ENCODE peak calls at places on chromosomes 3 and 15, in ten cellular contexts. One of them, this sample, is unnamed.

GRCh38 chr3:194446754-194447153 is 40.0 kb downstream of the ATP13A3 start:
- DNase-seq in K562: no peak
- DNase-seq in esophagus muscularis mucosa: no peak
- DNase-seq in transverse colon: no peak
- DNase-seq in H1: no peak
- DNase-seq in stomach: no peak
- DNase-seq in sigmoid colon: no peak
- DNase-seq in HepG2: peak
- DNase-seq in suprapubic skin: no peak
- DNase-seq in SK-N-SH: no peak
- DNase-seq in this sample: no peak

GRCh38 chr3:60703956-60704736 is 547.1 kb downstream of the FHIT start:
- DNase-seq in K562: no peak
- DNase-seq in esophagus muscularis mucosa: no peak
- DNase-seq in transverse colon: no peak
- DNase-seq in H1: no peak
- DNase-seq in stomach: no peak
- DNase-seq in sigmoid colon: no peak
- DNase-seq in HepG2: no peak
- DNase-seq in suprapubic skin: no peak
- DNase-seq in SK-N-SH: no peak
- DNase-seq in this sample: no peak

GRCh38 chr3:160038862-160039562 is 50.4 kb downstream of the IL12A start:
- DNase-seq in K562: no peak
- DNase-seq in esophagus muscularis mucosa: no peak
- DNase-seq in transverse colon: no peak
- DNase-seq in H1: peak
- DNase-seq in stomach: peak
- DNase-seq in sigmoid colon: peak
- DNase-seq in HepG2: no peak
- DNase-seq in suprapubic skin: no peak
- DNase-seq in SK-N-SH: peak
- DNase-seq in this sample: peak

GRCh38 chr3:46406786-46407611 is at the start of the genes CCR5AS and CCRL2:
- DNase-seq in K562: peak
- DNase-seq in esophagus muscularis mucosa: no peak
- DNase-seq in transverse colon: peak
- DNase-seq in H1: no peak
- DNase-seq in stomach: peak
- DNase-seq in sigmoid colon: peak
- DNase-seq in HepG2: no peak
- DNase-seq in suprapubic skin: no peak
- DNase-seq in SK-N-SH: no peak
- DNase-seq in this sample: peak

GRCh38 chr3:102180291-102180931 is 254.4 kb upstream of the ZPLD1 start:
- DNase-seq in K562: no peak
- DNase-seq in esophagus muscularis mucosa: no peak
- DNase-seq in transverse colon: no peak
- DNase-seq in H1: no peak
- DNase-seq in stomach: no peak
- DNase-seq in sigmoid colon: no peak
- DNase-seq in HepG2: no peak
- DNase-seq in suprapubic skin: no peak
- DNase-seq in SK-N-SH: peak
- DNase-seq in this sample: no peak

GRCh38 chr3:122005033-122005565 is 16.9 kb downstream of the ILDR1 start:
- DNase-seq in K562: peak
- DNase-seq in esophagus muscularis mucosa: no peak
- DNase-seq in transverse colon: peak
- DNase-seq in H1: no peak
- DNase-seq in stomach: no peak
- DNase-seq in sigmoid colon: no peak
- DNase-seq in HepG2: no peak
- DNase-seq in suprapubic skin: no peak
- DNase-seq in SK-N-SH: no peak
- DNase-seq in this sample: peak

GRCh38 chr15:95446854-95447253 is 883.6 kb upstream of the NR2F2 start:
- DNase-seq in K562: no peak
- DNase-seq in esophagus muscularis mucosa: no peak
- DNase-seq in transverse colon: no peak
- DNase-seq in H1: no peak
- DNase-seq in stomach: no peak
- DNase-seq in sigmoid colon: no peak
- DNase-seq in HepG2: no peak
- DNase-seq in suprapubic skin: no peak
- DNase-seq in SK-N-SH: no peak
- DNase-seq in this sample: no peak

GRCh38 chr3:102099913-102100312 is 250.6 kb downstream of the NFKBIZ start:
- DNase-seq in K562: no peak
- DNase-seq in esophagus muscularis mucosa: no peak
- DNase-seq in transverse colon: no peak
- DNase-seq in H1: no peak
- DNase-seq in stomach: no peak
- DNase-seq in sigmoid colon: no peak
- DNase-seq in HepG2: no peak
- DNase-seq in suprapubic skin: no peak
- DNase-seq in SK-N-SH: no peak
- DNase-seq in this sample: no peak

GRCh38 chr15:65086680-65087111 is 10.2 kb downstream of the KBTBD13 start:
- DNase-seq in K562: no peak
- DNase-seq in esophagus muscularis mucosa: no peak
- DNase-seq in transverse colon: no peak
- DNase-seq in H1: no peak
- DNase-seq in stomach: no peak
- DNase-seq in sigmoid colon: peak
- DNase-seq in HepG2: no peak
- DNase-seq in suprapubic skin: no peak
- DNase-seq in SK-N-SH: peak
- DNase-seq in this sample: no peak

GRCh38 chr3:170572665-170573253 is 13.1 kb downstream of the SLC7A14 start:
- DNase-seq in K562: no peak
- DNase-seq in esophagus muscularis mucosa: no peak
- DNase-seq in transverse colon: no peak
- DNase-seq in H1: no peak
- DNase-seq in stomach: no peak
- DNase-seq in sigmoid colon: no peak
- DNase-seq in HepG2: no peak
- DNase-seq in suprapubic skin: no peak
- DNase-seq in SK-N-SH: no peak
- DNase-seq in this sample: no peak

GRCh38 chr3:181009225-181009624 is 19.7 kb upstream of the DNAJC19 start:
- DNase-seq in K562: no peak
- DNase-seq in esophagus muscularis mucosa: no peak
- DNase-seq in transverse colon: no peak
- DNase-seq in H1: no peak
- DNase-seq in stomach: no peak
- DNase-seq in sigmoid colon: no peak
- DNase-seq in HepG2: no peak
- DNase-seq in suprapubic skin: no peak
- DNase-seq in SK-N-SH: no peak
- DNase-seq in this sample: no peak

GRCh38 chr3:126654571-126655393 is at the start of gene TXNRD3:
- DNase-seq in K562: peak
- DNase-seq in esophagus muscularis mucosa: peak
- DNase-seq in transverse colon: peak
- DNase-seq in H1: peak
- DNase-seq in stomach: peak
- DNase-seq in sigmoid colon: peak
- DNase-seq in HepG2: peak
- DNase-seq in suprapubic skin: no peak
- DNase-seq in SK-N-SH: peak
- DNase-seq in this sample: peak

DNA sequence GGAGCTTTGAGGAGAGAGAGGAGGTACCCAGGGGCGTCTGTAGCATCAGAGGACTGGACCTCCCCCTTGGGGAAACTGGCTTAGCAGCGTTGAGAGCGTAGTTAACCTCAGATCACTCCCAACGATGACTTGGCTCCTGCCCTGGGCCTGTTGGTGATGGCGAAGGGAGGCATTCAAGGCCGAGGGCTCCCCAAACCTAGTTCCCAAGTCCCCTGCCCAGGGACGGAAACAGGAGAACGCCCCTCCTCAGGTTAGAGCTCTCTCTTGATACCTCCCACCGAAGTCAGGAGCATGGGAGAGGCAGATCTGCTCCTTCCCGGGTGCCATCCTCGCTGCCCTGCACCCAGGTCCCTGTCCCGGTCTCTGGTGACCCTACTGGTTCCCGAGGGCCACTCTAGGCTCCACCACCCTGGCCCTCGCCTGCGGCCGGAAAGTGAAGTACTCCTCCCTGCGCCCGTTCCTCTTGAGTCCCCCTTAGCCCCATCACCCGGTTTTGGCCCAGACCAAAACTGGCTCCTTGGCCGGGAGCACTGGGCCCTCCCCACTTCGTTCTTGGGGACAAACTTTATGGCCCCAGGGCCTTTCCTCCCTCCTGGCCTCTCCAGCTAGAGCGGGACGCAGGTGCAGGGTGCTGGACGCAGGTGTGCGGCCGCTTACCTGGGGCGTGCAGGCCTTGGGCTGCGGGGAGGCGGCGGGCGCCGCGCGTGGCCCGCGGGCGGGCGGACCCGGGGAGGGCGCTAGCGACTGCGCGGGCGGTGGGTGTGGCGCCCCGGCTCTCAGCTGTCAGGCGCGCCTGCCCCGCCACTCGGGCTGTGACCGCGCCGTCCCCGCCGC is 2.6 kb upstream of the SKOR1 start:
- DNase-seq in K562: peak
- DNase-seq in esophagus muscularis mucosa: no peak
- DNase-seq in transverse colon: no peak
- DNase-seq in H1: peak
- DNase-seq in stomach: no peak
- DNase-seq in sigmoid colon: no peak
- DNase-seq in HepG2: no peak
- DNase-seq in suprapubic skin: no peak
- DNase-seq in SK-N-SH: peak
- DNase-seq in this sample: no peak
- TF ChIP-seq EP300 in K562: no peak
- TF ChIP-seq EP300 in esophagus muscularis mucosa: no peak
- TF ChIP-seq EP300 in transverse colon: no peak
- TF ChIP-seq EP300 in H1: no peak
- TF ChIP-seq EP300 in stomach: no peak
- TF ChIP-seq EP300 in sigmoid colon: no peak
- TF ChIP-seq EP300 in HepG2: no peak
- TF ChIP-seq EP300 in suprapubic skin: no peak
- TF ChIP-seq EP300 in SK-N-SH: no peak
- TF ChIP-seq EP300 in this sample: no peak

DNA sequence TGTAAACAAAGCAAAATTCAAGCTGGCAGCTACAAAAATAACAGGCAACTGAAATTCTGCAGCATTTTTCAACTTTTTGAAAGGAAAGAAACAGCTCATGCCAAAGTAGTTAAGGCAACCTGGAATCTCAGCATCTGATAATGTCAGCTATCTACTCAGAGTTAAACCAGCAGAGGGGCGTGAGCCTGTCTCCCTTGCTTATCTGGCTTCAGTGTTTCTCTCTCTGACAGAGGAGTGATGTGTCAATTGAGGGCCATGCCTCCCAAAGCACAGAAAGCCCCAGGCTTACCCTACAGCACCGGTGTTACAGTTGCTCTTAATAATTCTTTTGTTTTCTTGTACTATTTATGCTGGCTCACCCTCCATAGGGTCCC is 7.2 kb downstream of the TMEM212 start:
- DNase-seq in K562: no peak
- DNase-seq in esophagus muscularis mucosa: no peak
- DNase-seq in transverse colon: no peak
- DNase-seq in H1: no peak
- DNase-seq in stomach: no peak
- DNase-seq in sigmoid colon: no peak
- DNase-seq in HepG2: no peak
- DNase-seq in suprapubic skin: no peak
- DNase-seq in SK-N-SH: no peak
- DNase-seq in this sample: no peak
- TF ChIP-seq POLR2AphosphoS5 in K562: no peak
- TF ChIP-seq POLR2AphosphoS5 in esophagus muscularis mucosa: no peak
- TF ChIP-seq POLR2AphosphoS5 in transverse colon: no peak
- TF ChIP-seq POLR2AphosphoS5 in H1: no peak
- TF ChIP-seq POLR2AphosphoS5 in stomach: no peak
- TF ChIP-seq POLR2AphosphoS5 in sigmoid colon: no peak
- TF ChIP-seq POLR2AphosphoS5 in HepG2: no peak
- TF ChIP-seq POLR2AphosphoS5 in suprapubic skin: no peak
- TF ChIP-seq POLR2AphosphoS5 in SK-N-SH: no peak
- TF ChIP-seq POLR2AphosphoS5 in this sample: no peak

GRCh38 chr15:77966540-77967290 is 110.8 kb downstream of the TBC1D2B start:
- DNase-seq in K562: peak
- DNase-seq in esophagus muscularis mucosa: no peak
- DNase-seq in transverse colon: peak
- DNase-seq in H1: peak
- DNase-seq in stomach: no peak
- DNase-seq in sigmoid colon: peak
- DNase-seq in HepG2: peak
- DNase-seq in suprapubic skin: peak
- DNase-seq in SK-N-SH: peak
- DNase-seq in this sample: no peak
- TF ChIP-seq EP300 in K562: peak
- TF ChIP-seq EP300 in esophagus muscularis mucosa: no peak
- TF ChIP-seq EP300 in transverse colon: no peak
- TF ChIP-seq EP300 in H1: no peak
- TF ChIP-seq EP300 in stomach: no peak
- TF ChIP-seq EP300 in sigmoid colon: no peak
- TF ChIP-seq EP300 in HepG2: no peak
- TF ChIP-seq EP300 in suprapubic skin: no peak
- TF ChIP-seq EP300 in SK-N-SH: no peak
- TF ChIP-seq EP300 in this sample: no peak

GRCh38 chr15:60675763-60676162 is 196.8 kb upstream of the ICE2 start:
- DNase-seq in K562: no peak
- DNase-seq in esophagus muscularis mucosa: no peak
- DNase-seq in transverse colon: no peak
- DNase-seq in H1: no peak
- DNase-seq in stomach: no peak
- DNase-seq in sigmoid colon: no peak
- DNase-seq in HepG2: no peak
- DNase-seq in suprapubic skin: no peak
- DNase-seq in SK-N-SH: no peak
- DNase-seq in this sample: no peak

GRCh38 chr15:60672400-60672799 is 193.5 kb upstream of the ICE2 start:
- DNase-seq in K562: no peak
- DNase-seq in esophagus muscularis mucosa: no peak
- DNase-seq in transverse colon: no peak
- DNase-seq in H1: no peak
- DNase-seq in stomach: no peak
- DNase-seq in sigmoid colon: no peak
- DNase-seq in HepG2: peak
- DNase-seq in suprapubic skin: no peak
- DNase-seq in SK-N-SH: no peak
- DNase-seq in this sample: no peak

GRCh38 chr15:60673918-60674558 is 195.1 kb upstream of the ICE2 start:
- DNase-seq in K562: no peak
- DNase-seq in esophagus muscularis mucosa: no peak
- DNase-seq in transverse colon: peak
- DNase-seq in H1: no peak
- DNase-seq in stomach: peak
- DNase-seq in sigmoid colon: peak
- DNase-seq in HepG2: peak
- DNase-seq in suprapubic skin: no peak
- DNase-seq in SK-N-SH: peak
- DNase-seq in this sample: peak

GRCh38 chr15:60673156-60673555 is 194.2 kb upstream of the ICE2 start:
- DNase-seq in K562: no peak
- DNase-seq in esophagus muscularis mucosa: no peak
- DNase-seq in transverse colon: no peak
- DNase-seq in H1: no peak
- DNase-seq in stomach: no peak
- DNase-seq in sigmoid colon: no peak
- DNase-seq in HepG2: no peak
- DNase-seq in suprapubic skin: no peak
- DNase-seq in SK-N-SH: no peak
- DNase-seq in this sample: no peak

GRCh38 chr15:60674704-60675405 is 195.9 kb upstream of the ICE2 start:
- DNase-seq in K562: no peak
- DNase-seq in esophagus muscularis mucosa: no peak
- DNase-seq in transverse colon: no peak
- DNase-seq in H1: no peak
- DNase-seq in stomach: no peak
- DNase-seq in sigmoid colon: no peak
- DNase-seq in HepG2: no peak
- DNase-seq in suprapubic skin: no peak
- DNase-seq in SK-N-SH: no peak
- DNase-seq in this sample: no peak
- TF ChIP-seq POLR2AphosphoS5 in K562: no peak
- TF ChIP-seq POLR2AphosphoS5 in esophagus muscularis mucosa: no peak
- TF ChIP-seq POLR2AphosphoS5 in transverse colon: no peak
- TF ChIP-seq POLR2AphosphoS5 in H1: no peak
- TF ChIP-seq POLR2AphosphoS5 in stomach: no peak
- TF ChIP-seq POLR2AphosphoS5 in sigmoid colon: no peak
- TF ChIP-seq POLR2AphosphoS5 in HepG2: no peak
- TF ChIP-seq POLR2AphosphoS5 in suprapubic skin: no peak
- TF ChIP-seq POLR2AphosphoS5 in SK-N-SH: no peak
- TF ChIP-seq POLR2AphosphoS5 in this sample: no peak

This sample was measured in upper lobe of left lung.